ENCODE peak calls at places on chromosomes 12 and 14, in ten cellular contexts. Q is upper lobe of right lung; O is right atrium auricular region; M is CD4-positive, CD25-positive, alpha-beta regulatory T cell; L is psoas muscle; C is body of pancreas; X is effector memory CD4-positive, alpha-beta T cell; N is neural progenitor cell; P is cardiac muscle cell; S is PC-3. T is an unnamed sample.

GRCh38 chr12:123106640-123107359 is 44.1 kb downstream of the PITPNM2 start:
- DNase-seq in Q (peak; percentile 71), O (no peak), M (peak; percentile 32), L (peak; percentile 41), C (no peak), X (peak; percentile 5), N (no peak), P (no peak), S (peak; percentile 39), T (no peak)

GRCh38 chr14:50067723-50068495 is 48.5 kb downstream of the VCPKMT start:
- DNase-seq in Q (no peak), O (no peak), M (no peak), L (no peak), C (peak; percentile 34), X (no peak), N (no peak), P (peak; percentile 71), S (peak; percentile 97), T (peak; percentile 31)

GRCh38 chr12:128982933-128983332 is 129.7 kb downstream of the GLT1D1 start:
- DNase-seq in Q (no peak), O (no peak), M (no peak), L (no peak), C (no peak), X (no peak), N (no peak), P (no peak), S (no peak), T (no peak)

GRCh38 chr12:21656931-21657335 is 709 bp downstream of the LDHB start:
- DNase-seq in Q (peak; percentile 66), O (no peak), M (peak; percentile 15), L (no peak), C (peak; percentile 40), X (peak; percentile 6), N (peak; percentile 31), P (peak; percentile 57), S (peak; percentile 11), T (no peak)

GRCh38 chr14:39472078-39472477 is 39.8 kb upstream of the FBXO33 start:
- DNase-seq in Q (no peak), O (no peak), M (no peak), L (no peak), C (no peak), X (no peak), N (no peak), P (no peak), S (no peak), T (no peak)

GRCh38 chr14:104676694-104677505 is 12.5 kb upstream of the INF2 start:
- DNase-seq in Q (peak; percentile 74), O (no peak), M (peak; percentile 28), L (peak; percentile 33), C (peak; percentile 16), X (no peak), N (peak; percentile 56), P (no peak), S (no peak), T (no peak)

GRCh38 chr12:50642755-50643154 is 121.1 kb upstream of the ATF1 start:
- DNase-seq in Q (no peak), O (no peak), M (no peak), L (no peak), C (no peak), X (no peak), N (no peak), P (no peak), S (no peak), T (no peak)

GRCh38 chr12:122184522-122184921 is 1.6 kb downstream of the LRRC43 start:
- DNase-seq in Q (no peak), O (no peak), M (no peak), L (no peak), C (no peak), X (no peak), N (no peak), P (no peak), S (no peak), T (no peak)

GRCh38 chr12:123940627-123940966 is 32.0 kb downstream of the CCDC92 start:
- DNase-seq in Q (no peak), O (no peak), M (no peak), L (no peak), C (no peak), X (no peak), N (no peak), P (no peak), S (no peak), T (no peak)

GRCh38 chr14:63644741-63645140 is 3.1 kb upstream of the WDR89 start:
- DNase-seq in Q (no peak), O (no peak), M (no peak), L (no peak), C (no peak), X (no peak), N (no peak), P (no peak), S (peak; percentile 15), T (no peak)

GRCh38 chr12:94640134-94640928 is 10.0 kb downstream of the TMCC3 start:
- DNase-seq in Q (no peak), O (no peak), M (no peak), L (no peak), C (no peak), X (no peak), N (no peak), P (peak; percentile 93), S (peak; percentile 39), T (no peak)

DNA sequence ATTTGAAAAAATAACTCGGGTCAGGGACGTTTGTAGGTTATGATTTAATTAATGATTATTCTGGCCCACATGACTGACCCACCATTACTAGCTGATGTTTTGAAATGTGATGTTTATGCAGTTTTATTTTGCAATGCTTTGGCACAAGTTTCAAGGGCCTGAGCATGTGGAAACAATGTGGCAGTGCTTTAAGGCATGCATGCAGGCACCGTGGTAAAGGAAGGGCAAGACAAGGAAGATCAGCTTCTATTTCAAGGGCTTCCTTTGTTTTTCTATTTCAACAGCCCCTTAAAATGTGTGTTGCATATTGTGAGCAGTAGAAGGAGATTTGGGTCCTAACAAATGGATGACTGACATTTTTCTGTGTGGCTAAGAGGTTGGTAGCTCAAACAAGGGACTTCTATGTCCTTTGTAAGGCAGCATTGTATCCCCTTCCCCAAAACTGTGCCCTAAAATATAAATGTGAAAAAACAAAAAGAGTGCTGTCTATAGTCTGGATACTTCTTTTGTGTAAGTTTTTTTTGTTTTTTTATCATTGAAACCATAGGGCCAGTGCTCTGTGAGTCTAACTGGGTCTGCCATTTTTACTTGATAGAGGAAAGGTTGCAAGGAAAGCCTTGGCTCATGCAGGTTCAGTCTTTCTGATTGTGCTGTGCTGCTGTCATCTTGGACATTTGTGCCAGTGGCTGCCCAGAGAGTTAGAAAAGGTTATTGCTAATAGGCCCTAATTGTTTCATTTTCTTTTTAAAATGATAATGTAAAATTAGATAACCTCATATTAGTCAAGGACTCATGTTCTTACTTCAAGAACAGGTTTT is 103.5 kb downstream of the FGD4 start:
- DNase-seq in Q (no peak), O (no peak), M (no peak), L (peak; percentile 33), C (no peak), X (no peak), N (peak; percentile 20), P (peak; percentile 91), S (no peak), T (no peak)
- H3K4me3 ChIP-seq in Q (peak overlapping the region; percentile 21), O (peak overlapping the region; percentile 9), M (no peak overlapping the region), L (peak overlapping the region; percentile 65), C (no peak overlapping the region), X (no peak overlapping the region), N (peak overlapping the region; percentile 61), P (peak overlapping the region; percentile 13), S (no peak overlapping the region), T (no peak overlapping the region)

DNA sequence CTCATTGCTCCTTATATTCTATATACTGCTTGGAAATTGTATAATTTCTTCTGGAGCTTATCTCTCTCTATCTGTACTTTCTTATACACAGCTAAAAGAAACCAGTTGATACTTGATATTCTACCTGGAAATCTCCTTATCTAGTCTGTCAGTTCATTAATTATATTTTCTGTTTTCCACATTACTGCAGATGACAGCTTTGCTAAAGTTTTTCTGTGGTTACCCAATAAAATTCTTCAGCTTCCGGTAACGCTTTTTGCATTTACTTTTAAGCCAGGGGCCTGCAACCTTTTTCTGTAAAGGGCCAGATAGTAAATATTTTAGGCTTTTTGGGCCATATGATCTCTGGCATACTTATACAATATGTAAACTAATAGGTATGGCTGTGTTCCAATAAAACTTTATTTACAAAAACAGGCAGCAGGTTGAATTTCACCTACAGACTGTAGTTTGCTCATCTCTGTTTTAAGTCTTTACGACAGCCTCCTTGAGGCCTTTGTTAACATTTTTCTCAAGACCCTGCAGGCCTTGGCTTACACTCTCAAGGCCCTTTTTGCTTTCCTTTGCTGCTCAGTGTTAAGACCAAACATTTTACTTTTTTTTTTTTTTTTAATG is 48.3 kb downstream of the SPATS2 start:
- DNase-seq in Q (no peak), O (no peak), M (no peak), L (no peak), C (no peak), X (no peak), N (no peak), P (no peak), S (no peak), T (no peak)
- H3K27ac ChIP-seq in Q (no peak overlapping the region), O (no peak overlapping the region), M (no peak overlapping the region), L (no peak overlapping the region), C (no peak overlapping the region), X (no peak overlapping the region), N (no peak overlapping the region), P (no peak overlapping the region), S (no peak overlapping the region), T (no peak overlapping the region)

GRCh38 chr12:75480469-75480949 is at the start of gene GLIPR1:
- DNase-seq in Q (peak; percentile 76), O (peak; percentile 92), M (peak; percentile 48), L (peak; percentile 76), C (peak; percentile 46), X (peak; percentile 55), N (peak; percentile 4), P (peak; percentile 98), S (peak; percentile 95), T (peak; percentile 76)
- H3K4me1 ChIP-seq in Q (peaks cover 20% of the 10 kb centered on the region), O (no peaks in the 10 kb centered on the region), M (peaks cover 51% of the 10 kb centered on the region), L (peaks cover 9% of the 10 kb centered on the region), C (no peaks in the 10 kb centered on the region), X (peaks cover 57% of the 10 kb centered on the region), N (no peaks in the 10 kb centered on the region), P (no peaks in the 10 kb centered on the region), S (peaks cover 32% of the 10 kb centered on the region), T (peaks cover 57% of the 10 kb centered on the region)

GRCh38 chr14:70662080-70662479 is 20.4 kb downstream of the TTC9 start:
- DNase-seq in Q (no peak), O (no peak), M (no peak), L (no peak), C (no peak), X (no peak), N (no peak), P (no peak), S (peak; percentile 34), T (no peak)

GRCh38 chr14:70658899-70659298 is 17.2 kb downstream of the TTC9 start:
- DNase-seq in Q (no peak), O (no peak), M (no peak), L (no peak), C (no peak), X (no peak), N (no peak), P (no peak), S (no peak), T (no peak)

GRCh38 chr14:70663707-70664179 is 22.0 kb downstream of the TTC9 start:
- DNase-seq in Q (no peak), O (no peak), M (no peak), L (peak; percentile 16), C (peak; percentile 22), X (no peak), N (no peak), P (peak; percentile 3), S (no peak), T (no peak)

GRCh38 chr14:70662816-70663215 is 21.1 kb downstream of the TTC9 start:
- DNase-seq in Q (no peak), O (no peak), M (no peak), L (no peak), C (no peak), X (no peak), N (no peak), P (no peak), S (peak; percentile 23), T (no peak)

GRCh38 chr14:70660967-70661871 is 19.5 kb downstream of the TTC9 start:
- DNase-seq in Q (no peak), O (no peak), M (peak; percentile 18), L (no peak), C (peak; percentile 22), X (peak; percentile 25), N (no peak), P (no peak), S (no peak), T (peak; percentile 25)
- H3K4me3 ChIP-seq in Q (no peak overlapping the region), O (no peak overlapping the region), M (peak overlapping the region; percentile 23), L (no peak overlapping the region), C (no peak overlapping the region), X (peak overlapping the region; percentile 21), N (no peak overlapping the region), P (no peak overlapping the region), S (no peak overlapping the region), T (peak overlapping the region; percentile 18)

T was measured in CD8-positive, alpha-beta T cell.